ENCODE peak calls at places on chromosomes 4 and X, in seven cellular contexts. F is pancreas, Q is BE2C, R is psoas muscle, Y is foreskin fibroblast, D is WTC11, L is osteoblast. B is an unnamed sample.

GRCh38 chr4:158189409-158189808 is 16.6 kb upstream of the GASK1B start:
- DNase-seq in F (no peak), Q (no peak), R (no peak), Y (no peak), D (no peak), L (no peak), B (no peak)

GRCh38 chr4:152780267-152780811 is 585 bp downstream of the ARFIP1 start:
- DNase-seq in F (no peak), Q (peak; percentile 20), R (no peak), Y (no peak), D (no peak), L (peak; percentile 65), B (no peak)

GRCh38 chr4:142583708-142584107 is 262.4 kb downstream of the INPP4B start:
- DNase-seq in F (no peak), Q (no peak), R (no peak), Y (no peak), D (no peak), L (no peak), B (no peak)

GRCh38 chr4:137390141-137390540 is 142.2 kb downstream of the PCDH18 start:
- DNase-seq in F (no peak), Q (no peak), R (no peak), Y (no peak), D (no peak), L (no peak), B (no peak)

GRCh38 chr4:93000914-93001313 is 697.1 kb downstream of the GRID2 start:
- DNase-seq in F (no peak), Q (no peak), R (no peak), Y (no peak), D (no peak), L (no peak), B (no peak)

GRCh38 chrX:49077941-49078340 is 1.7 kb downstream of the WDR45 start:
- DNase-seq in F (no peak), Q (no peak), R (no peak), Y (no peak), D (no peak), L (peak; percentile 58), B (no peak)

GRCh38 chrX:71910526-71911022 is at the start of gene NHSL2:
- DNase-seq in F (no peak), Q (peak; percentile 23), R (peak; percentile 56), Y (no peak), D (peak; percentile 44), L (no peak), B (peak; percentile 30)

GRCh38 chr4:119093042-119093827 is 42.4 kb upstream of the MYOZ2 start:
- DNase-seq in F (no peak), Q (no peak), R (no peak), Y (no peak), D (no peak), L (peak; percentile 61), B (no peak)

GRCh38 chrX:3518870-3519269 is 172.4 kb upstream of the MXRA5 start:
- DNase-seq in F (no peak), Q (no peak), R (peak; percentile 53), Y (peak; percentile 70), D (no peak), L (peak; percentile 64), B (no peak)

GRCh38 chrX:44017726-44018125 is 44.5 kb upstream of the NDP start:
- DNase-seq in F (no peak), Q (no peak), R (no peak), Y (no peak), D (no peak), L (no peak), B (no peak)

GRCh38 chr4:6383019-6383404 is 89.4 kb downstream of the PPP2R2C start:
- DNase-seq in F (no peak), Q (no peak), R (no peak), Y (no peak), D (no peak), L (peak; percentile 55), B (no peak)

GRCh38 chr4:114349543-114350175 is 248.9 kb upstream of the UGT8 start:
- DNase-seq in F (no peak), Q (no peak), R (no peak), Y (peak; percentile 36), D (no peak), L (no peak), B (no peak)

GRCh38 chr4:38109370-38109769 is 149.2 kb downstream of the PTTG2 start:
- DNase-seq in F (no peak), Q (no peak), R (no peak), Y (no peak), D (no peak), L (no peak), B (no peak)

GRCh38 chrX:65677954-65678469 is 10.6 kb downstream of the MSN start:
- DNase-seq in F (peak; percentile 30), Q (no peak), R (no peak), Y (peak; percentile 82), D (no peak), L (no peak), B (no peak)

GRCh38 chrX:79375340-79375739 is 8.2 kb upstream of the ITM2A start:
- DNase-seq in F (no peak), Q (no peak), R (no peak), Y (no peak), D (no peak), L (no peak), B (no peak)

GRCh38 chr4:110149089-110149488 is 49.3 kb downstream of the ELOVL6 start:
- DNase-seq in F (no peak), Q (no peak), R (no peak), Y (no peak), D (no peak), L (no peak), B (no peak)

GRCh38 chr4:33577798-33578197 is 2666.5 kb downstream of the ARAP2 start:
- DNase-seq in F (no peak), Q (no peak), R (no peak), Y (no peak), D (no peak), L (no peak), B (no peak)

GRCh38 chr4:112167790-112168189 is 22.5 kb downstream of the FAM241A start:
- DNase-seq in F (no peak), Q (no peak), R (no peak), Y (peak; percentile 16), D (no peak), L (no peak), B (no peak)

GRCh38 chr4:40422309-40422708 is 87.2 kb downstream of the CHRNA9 start:
- DNase-seq in F (no peak), Q (no peak), R (no peak), Y (no peak), D (no peak), L (no peak), B (peak; percentile 53)

GRCh38 chrX:77447339-77448149 is at the start of gene FGF16:
- DNase-seq in F (no peak), Q (no peak), R (no peak), Y (no peak), D (peak; percentile 30), L (peak; percentile 79), B (peak; percentile 20)

GRCh38 chr4:152100378-152101201 is 339.8 kb upstream of the GATB start:
- DNase-seq in F (no peak), Q (no peak), R (no peak), Y (no peak), D (no peak), L (no peak), B (no peak)

GRCh38 chrX:103919336-103919682 is 43.1 kb upstream of the TMSB15B start:
- DNase-seq in F (no peak), Q (peak; percentile 10), R (no peak), Y (no peak), D (no peak), L (peak; percentile 63), B (no peak)
- TF ChIP-seq CTCF in F (no peak), Q (no peak), R (no peak), Y (peak; percentile 23), D (no peak), L (peak; percentile 41), B (no peak)

GRCh38 chr4:42603865-42604264 is 53.0 kb downstream of the ATP8A1 start:
- DNase-seq in F (no peak), Q (no peak), R (no peak), Y (no peak), D (no peak), L (no peak), B (no peak)

GRCh38 chr4:42609051-42609450 is 47.9 kb downstream of the ATP8A1 start:
- DNase-seq in F (no peak), Q (no peak), R (no peak), Y (no peak), D (no peak), L (no peak), B (no peak)

GRCh38 chr4:42608551-42608950 is 48.4 kb downstream of the ATP8A1 start:
- DNase-seq in F (no peak), Q (no peak), R (no peak), Y (no peak), D (no peak), L (no peak), B (no peak)

GRCh38 chr4:42607011-42607726 is 49.7 kb downstream of the ATP8A1 start:
- DNase-seq in F (no peak), Q (no peak), R (no peak), Y (no peak), D (no peak), L (no peak), B (no peak)

GRCh38 chr4:42605264-42605663 is 51.6 kb downstream of the ATP8A1 start:
- DNase-seq in F (no peak), Q (no peak), R (no peak), Y (no peak), D (no peak), L (no peak), B (no peak)
- TF ChIP-seq CTCF in F (no peak), Q (no peak), R (no peak), Y (no peak), D (no peak), L (no peak), B (no peak)

DNA sequence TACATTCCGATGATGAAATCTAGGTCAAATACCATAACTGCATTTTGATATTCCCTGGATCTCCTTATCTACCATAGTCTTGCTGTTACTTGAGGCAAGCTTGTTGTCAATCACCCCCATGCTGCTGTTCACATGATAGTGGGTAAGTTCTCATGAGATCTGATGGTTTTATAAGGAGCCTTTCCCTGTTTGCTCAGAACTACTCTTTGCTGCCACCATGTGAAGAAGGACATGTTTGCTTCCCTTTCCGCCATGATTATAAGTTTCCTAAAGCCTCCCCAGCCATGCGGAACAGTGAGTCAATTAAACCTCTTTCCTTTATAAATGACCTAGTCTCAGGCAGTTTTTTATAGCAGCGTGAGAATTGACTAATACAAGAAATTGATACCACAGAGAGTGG is 432.0 kb downstream of the GLUD2 start:
- DNase-seq in F (no peak), Q (no peak), R (no peak), Y (no peak), D (no peak), L (no peak), B (no peak)
- TF ChIP-seq CTCF in F (no peak), Q (no peak), R (no peak), Y (no peak), D (no peak), L (no peak), B (no peak)

GRCh38 chr4:99205104-99205979 is 13.7 kb downstream of the ADH6 start:
- DNase-seq in F (no peak), Q (no peak), R (no peak), Y (peak; percentile 35), D (no peak), L (no peak), B (no peak)
- TF ChIP-seq CTCF in F (no peak), Q (peak; percentile 3), R (no peak), Y (no peak), D (no peak), L (no peak), B (no peak)

GRCh38 chrX:128619490-128619889 is 567.3 kb upstream of the ACTRT1 start:
- DNase-seq in F (no peak), Q (no peak), R (no peak), Y (no peak), D (no peak), L (no peak), B (no peak)
- TF ChIP-seq CTCF in F (no peak), Q (no peak), R (no peak), Y (no peak), D (no peak), L (no peak), B (no peak)